ENCODE peak calls at places on chromosomes 7 and 10, in six cellular contexts. G is upper lobe of left lung, Y is GM12891, L is sigmoid colon, I is breast epithelium, Q is stomach. K is an unnamed sample.

GRCh38 chr10:25912796-25913195 is 21.2 kb upstream of the MYO3A start:
- DNase-seq in Y (no peak), G (no peak), Q (no peak), I (no peak), L (no peak), K (no peak)

GRCh38 chr10:125567529-125567928 is 115.4 kb downstream of the TEX36 start:
- DNase-seq in I (no peak), Y (no peak), L (no peak), G (no peak), Q (no peak), K (no peak)

GRCh38 chr7:46215987-46216567 is 295.0 kb upstream of the IGFBP3 start:
- DNase-seq in I (peak; percentile 91), L (no peak), Q (peak; percentile 67), Y (no peak), G (peak; percentile 34), K (no peak)

GRCh38 chr7:35280854-35281253 is 27.0 kb upstream of the TBX20 start:
- DNase-seq in Y (no peak), Q (no peak), I (no peak), G (no peak), L (no peak), K (no peak)

GRCh38 chr10:34954142-34954541 is 136.0 kb downstream of the CUL2 start:
- DNase-seq in Y (no peak), G (peak; percentile 87), L (no peak), I (peak; percentile 94), Q (peak; percentile 94), K (no peak)

GRCh38 chr10:51389415-51390342 is 309.7 kb downstream of the CSTF2T start:
- DNase-seq in I (no peak), Q (peak; percentile 46), Y (peak; percentile 26), G (peak; percentile 24), L (no peak), K (peak; percentile 13)

GRCh38 chr10:110808123-110808522 is 63.6 kb upstream of the PDCD4 start:
- DNase-seq in I (no peak), L (no peak), Q (no peak), G (no peak), Y (no peak), K (no peak)

GRCh38 chr7:54687518-54688212 is 71.3 kb downstream of the SEC61G start:
- DNase-seq in G (no peak), I (no peak), L (no peak), Q (no peak), Y (no peak), K (no peak)

GRCh38 chr10:34957531-34957930 is 132.6 kb downstream of the CUL2 start:
- DNase-seq in Y (no peak), G (no peak), I (no peak), L (no peak), Q (no peak), K (no peak)

GRCh38 chr10:71319042-71319799 is at the start of gene SLC29A3:
- DNase-seq in L (peak; percentile 90), I (peak; percentile 67), Q (peak; percentile 85), Y (peak; percentile 91), G (peak; percentile 86), K (peak; percentile 89)

DNA sequence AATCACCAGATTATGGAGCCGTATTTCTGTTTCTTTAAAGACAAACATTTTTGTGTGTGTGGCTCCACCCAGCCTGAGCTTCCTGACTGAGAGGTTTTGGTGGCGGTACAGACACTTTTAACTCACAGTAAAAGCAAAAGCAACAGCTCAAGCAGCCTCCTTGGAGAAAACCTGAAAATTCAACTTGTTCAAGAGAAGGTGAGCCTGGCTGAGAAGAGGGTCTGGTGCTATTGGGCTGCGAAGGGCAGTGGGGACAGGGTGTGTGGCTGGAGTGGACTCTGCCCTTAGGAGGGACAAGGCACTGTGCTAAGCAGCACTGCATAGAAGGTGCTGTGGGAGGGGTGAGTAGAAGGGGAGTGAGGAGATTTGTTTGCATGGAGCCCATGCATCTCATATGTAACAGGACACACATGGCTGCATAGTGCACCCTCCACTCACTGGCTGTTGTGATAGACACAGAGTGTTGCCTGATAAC is at the start of gene GIMAP7:
- DNase-seq in Q (no peak), G (peak; percentile 21), L (no peak), I (no peak), Y (no peak), K (no peak)
- TF ChIP-seq POLR2A in Q (no peak), G (peak; percentile 70), L (peak; percentile 17), I (no peak), Y (no peak), K (peak; percentile 66)

GRCh38 chr10:44973323-44974081 is 5.1 kb downstream of the DEPP1 start:
- DNase-seq in I (no peak), Q (no peak), G (peak; percentile 74), Y (no peak), L (peak; percentile 66), K (no peak)

GRCh38 chr10:44976352-44977198 is 2.0 kb downstream of the DEPP1 start:
- DNase-seq in G (no peak), Y (no peak), L (peak; percentile 71), Q (no peak), I (no peak), K (no peak)

GRCh38 chr10:44974082-44974627 is 4.5 kb downstream of the DEPP1 start:
- DNase-seq in L (peak; percentile 64), Y (no peak), G (no peak), I (no peak), Q (no peak), K (no peak)

GRCh38 chr10:44975487-44976331 is 2.9 kb downstream of the DEPP1 start:
- DNase-seq in Q (peak; percentile 74), I (peak; percentile 76), G (peak; percentile 85), L (peak; percentile 90), Y (no peak), K (no peak)

DNA sequence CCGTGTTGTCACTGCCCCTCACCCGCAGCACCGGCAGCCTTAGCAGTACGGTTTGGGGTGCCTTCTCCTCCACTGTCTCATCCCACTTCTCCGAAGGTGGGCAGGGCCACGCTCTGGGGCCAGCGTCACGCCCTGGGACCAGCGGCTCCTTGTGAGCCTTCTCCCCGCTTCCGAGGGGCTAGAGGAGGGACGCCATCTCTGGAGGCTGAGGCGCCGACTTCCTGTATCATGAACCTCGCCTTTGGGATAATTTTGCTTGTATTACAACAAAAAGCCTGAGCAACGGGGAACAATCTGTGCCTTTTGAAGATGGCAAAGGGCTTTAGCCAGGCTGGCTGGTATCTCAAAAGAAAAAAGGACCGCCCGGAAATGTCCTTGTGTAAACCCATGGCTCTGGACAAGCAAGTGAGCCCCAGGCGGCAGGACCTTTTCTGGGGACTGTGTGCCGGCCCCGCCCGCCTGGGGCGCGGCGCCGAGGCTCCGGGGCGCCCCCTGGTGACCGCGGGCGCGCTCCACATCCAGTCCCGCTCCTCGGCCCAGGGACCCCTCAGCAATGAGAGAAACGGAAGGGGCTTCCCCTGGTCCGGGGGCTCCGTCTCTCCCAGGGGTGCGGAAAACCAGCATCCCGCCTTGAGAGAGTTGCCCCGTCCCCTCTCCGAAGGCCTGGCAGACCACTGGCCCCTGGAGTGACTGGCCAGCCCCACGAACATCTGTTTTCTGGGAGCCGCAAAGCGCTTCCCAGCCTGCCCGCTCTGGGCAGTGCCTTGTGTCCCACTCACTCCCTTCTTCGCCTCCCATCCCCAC is 3.8 kb downstream of the DEPP1 start:
- DNase-seq in G (peak; percentile 89), I (peak; percentile 64), Q (peak; percentile 82), Y (peak; percentile 81), L (peak; percentile 89), K (peak; percentile 87)
- TF ChIP-seq POLR2AphosphoS5 in G (peak; percentile 66), I (peak; percentile 51), Q (no peak), Y (no peak), L (peak; percentile 69), K (peak; percentile 19)

DNA sequence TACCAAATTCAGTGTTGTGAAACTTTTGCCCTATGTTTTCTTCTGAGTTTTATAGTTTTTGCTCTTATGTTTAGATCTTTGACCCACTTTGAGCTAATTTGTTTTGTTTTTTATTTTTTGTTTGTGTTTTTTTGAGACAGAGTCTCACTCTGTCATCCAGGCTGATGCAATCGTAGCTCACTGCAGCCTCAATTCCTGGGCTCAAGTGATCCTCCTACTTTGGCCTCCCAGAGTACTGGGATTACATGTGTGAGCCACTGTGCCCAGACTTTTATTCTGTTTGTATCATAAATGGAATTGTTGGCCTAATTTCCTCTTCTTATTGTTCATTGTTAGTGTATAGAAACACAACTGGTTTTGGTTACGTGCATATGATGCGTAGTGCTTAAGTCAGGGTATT is 43.2 kb upstream of the ZMIZ2 start:
- DNase-seq in I (no peak), Q (no peak), Y (no peak), L (no peak), G (no peak), K (no peak)
- TF ChIP-seq POLR2A in I (no peak), Q (no peak), Y (no peak), L (no peak), G (no peak), K (no peak)

DNA sequence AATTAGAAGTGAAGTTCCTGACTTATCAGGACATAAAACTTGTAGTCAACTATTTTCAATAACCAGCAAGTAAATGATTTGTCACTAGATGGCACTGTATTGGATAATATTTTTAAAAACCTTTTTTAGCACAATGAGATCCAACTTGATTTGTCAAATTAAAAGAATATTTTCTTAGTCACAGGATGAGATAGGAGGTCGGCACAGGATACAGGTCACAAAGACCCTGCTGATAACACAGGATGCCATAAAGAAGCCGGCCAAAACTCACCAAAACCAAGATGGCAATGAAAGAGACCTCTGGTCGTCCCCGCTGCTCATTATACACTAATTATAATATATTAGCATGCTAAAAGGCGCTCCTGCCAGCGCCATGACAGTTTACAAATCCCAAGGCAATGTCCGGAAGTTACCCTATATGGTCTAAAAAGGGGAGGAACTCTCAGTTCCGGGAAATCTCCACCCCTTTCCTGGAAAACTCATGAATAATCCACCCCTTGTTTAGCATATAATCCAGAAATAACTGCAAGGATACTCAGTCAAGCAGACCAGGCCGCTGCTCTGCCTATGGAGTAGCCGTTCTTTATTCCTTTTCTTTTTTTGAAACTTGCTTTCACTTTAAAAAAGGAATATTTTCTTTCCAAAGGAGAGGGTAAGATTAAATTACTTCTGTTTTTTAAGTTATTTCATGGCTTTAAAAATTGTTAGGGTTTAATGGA is 255.7 kb upstream of the MKLN1 start:
- DNase-seq in G (peak; percentile 38), I (peak; percentile 32), L (no peak), Q (peak; percentile 39), Y (no peak), K (no peak)
- TF ChIP-seq POLR2AphosphoS5 in G (peak; percentile 27), I (no peak), L (no peak), Q (peak; percentile 26), Y (no peak), K (no peak)

K was measured in GM12892.